ENCODE peak calls at places on chromosomes 13 and 19, in four cellular contexts. P is left lung, K is adrenal gland, R is A549. Y is an unnamed sample.

GRCh38 chr13:77952737-77953136 is 34.1 kb upstream of the EDNRB start:
- DNase-seq in P (no peak), K (no peak), R (no peak), Y (no peak)

GRCh38 chr13:94674609-94675348 is 37.6 kb downstream of the SOX21 start:
- DNase-seq in R (peak; percentile 66), P (no peak), K (peak; percentile 48), Y (peak; percentile 45)

GRCh38 chr13:100633461-100633860 is 41.1 kb downstream of the TMTC4 start:
- DNase-seq in P (no peak), R (peak; percentile 56), K (no peak), Y (no peak)

GRCh38 chr13:44276061-44276460 is 97.6 kb upstream of the SERP2 start:
- DNase-seq in R (no peak), K (no peak), P (no peak), Y (no peak)

GRCh38 chr13:30044932-30045331 is 194.5 kb upstream of the UBL3 start:
- DNase-seq in R (no peak), K (no peak), P (no peak), Y (no peak)

GRCh38 chr19:36638862-36639510 is 27.7 kb downstream of the ZNF461 start:
- DNase-seq in R (peak; percentile 48), K (no peak), P (no peak), Y (no peak)

GRCh38 chr13:111491021-111491420 is 170.6 kb downstream of the TEX29 start:
- DNase-seq in P (peak; percentile 37), R (no peak), K (no peak), Y (no peak)

GRCh38 chr19:53621885-53622710 is 9.7 kb upstream of the DPRX start:
- DNase-seq in P (no peak), K (peak; percentile 10), R (peak; percentile 66), Y (no peak)

GRCh38 chr13:69641773-69642172 is 465.9 kb upstream of the ATXN8OS start:
- DNase-seq in K (no peak), P (no peak), R (no peak), Y (no peak)

GRCh38 chr13:40137400-40137799 is 481.9 kb downstream of the COG6 start:
- DNase-seq in P (no peak), R (no peak), K (no peak), Y (no peak)

GRCh38 chr13:64234255-64234654 is 2818.6 kb upstream of the PCDH20 start:
- DNase-seq in P (no peak), K (no peak), R (no peak), Y (no peak)

GRCh38 chr19:30228726-30229523 is 143.3 kb upstream of the ZNF536 start:
- DNase-seq in K (peak; percentile 16), P (no peak), R (peak; percentile 26), Y (no peak)

GRCh38 chr19:53511933-53512374 is 26.0 kb upstream of the ZNF331 start:
- DNase-seq in R (peak; percentile 69), K (peak; percentile 61), P (no peak), Y (no peak)

GRCh38 chr13:33285420-33286124 is at the start of gene STARD13:
- DNase-seq in K (peak; percentile 97), R (peak; percentile 84), P (peak; percentile 86), Y (peak; percentile 96)

GRCh38 chr19:772730-773436 is 22.0 kb downstream of the MISP start:
- DNase-seq in R (peak; percentile 48), K (no peak), P (no peak), Y (no peak)
- TF ChIP-seq CTCF in R (no peak), K (no peak), P (no peak), Y (no peak)

GRCh38 chr19:4986471-4986888 is 17.6 kb downstream of the KDM4B start:
- DNase-seq in P (no peak), K (no peak), R (no peak), Y (no peak)

GRCh38 chr19:4984448-4984990 is 15.6 kb downstream of the KDM4B start:
- DNase-seq in K (no peak), P (peak; percentile 61), R (no peak), Y (no peak)

GRCh38 chr19:4987286-4987685 is 18.4 kb downstream of the KDM4B start:
- DNase-seq in P (no peak), K (peak; percentile 57), R (no peak), Y (no peak)

GRCh38 chr19:4985551-4985991 is 16.7 kb downstream of the KDM4B start:
- DNase-seq in K (no peak), R (no peak), P (no peak), Y (no peak)

DNA sequence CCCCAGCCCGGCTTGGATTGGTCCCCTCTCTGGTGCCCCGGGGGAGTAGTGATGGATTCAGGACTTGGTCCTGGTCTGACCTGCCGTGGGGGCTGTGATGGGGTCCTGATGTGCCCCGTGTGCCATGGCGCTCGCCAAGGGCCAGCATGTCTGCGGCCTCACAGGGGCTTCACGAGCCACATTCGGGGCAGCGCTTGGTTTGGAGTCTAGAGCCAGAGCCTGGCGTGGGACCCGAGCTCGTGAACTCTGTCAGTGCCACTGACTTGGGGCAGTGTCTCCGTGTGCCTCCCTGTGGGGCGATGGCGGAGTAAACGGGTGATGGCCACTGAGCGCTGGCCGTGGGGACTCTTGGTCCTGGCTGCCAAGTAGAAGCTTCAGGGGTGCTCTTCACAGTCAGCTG is 17.1 kb downstream of the KDM4B start:
- DNase-seq in P (no peak), K (no peak), R (no peak), Y (no peak)
- H3K27ac ChIP-seq in P (no peak overlapping the region), K (no peak overlapping the region), R (no peak overlapping the region), Y (no peak overlapping the region)

DNA sequence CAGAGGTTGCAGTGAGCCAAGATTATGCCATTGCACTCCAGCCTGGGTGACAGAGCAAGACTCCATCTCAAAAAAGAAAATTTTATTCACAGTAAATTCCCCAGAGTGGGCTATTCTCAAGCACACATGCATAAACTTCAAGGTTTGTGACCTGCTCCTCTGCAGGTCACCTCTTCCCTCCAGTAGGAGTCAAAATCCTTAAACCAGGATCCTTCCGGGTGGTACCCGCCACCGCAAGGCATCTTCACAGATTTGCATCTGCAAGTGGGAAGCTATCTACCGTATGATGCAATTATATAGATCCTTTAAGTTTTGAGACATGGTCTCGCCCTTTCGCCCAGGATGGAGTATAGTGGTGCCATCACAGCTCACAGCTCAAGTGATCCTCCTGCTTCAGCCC is 3.0 kb upstream of the ECH1 start:
- DNase-seq in P (no peak), R (no peak), K (no peak), Y (no peak)
- H3K4me1 ChIP-seq in P (peaks cover 7% of the 10 kb centered on the region), R (peaks cover 76% of the 10 kb centered on the region), K (peaks cover 65% of the 10 kb centered on the region), Y (no peaks in the 10 kb centered on the region)

GRCh38 chr19:58519087-58519354 is 589 bp downstream of the ZBTB45 start:
- DNase-seq in K (peak; percentile 73), R (peak; percentile 85), P (no peak), Y (peak; percentile 69)
- TF ChIP-seq CTCF in K (peak; percentile 78), R (no peak), P (peak; percentile 40), Y (peak; percentile 54)

DNA sequence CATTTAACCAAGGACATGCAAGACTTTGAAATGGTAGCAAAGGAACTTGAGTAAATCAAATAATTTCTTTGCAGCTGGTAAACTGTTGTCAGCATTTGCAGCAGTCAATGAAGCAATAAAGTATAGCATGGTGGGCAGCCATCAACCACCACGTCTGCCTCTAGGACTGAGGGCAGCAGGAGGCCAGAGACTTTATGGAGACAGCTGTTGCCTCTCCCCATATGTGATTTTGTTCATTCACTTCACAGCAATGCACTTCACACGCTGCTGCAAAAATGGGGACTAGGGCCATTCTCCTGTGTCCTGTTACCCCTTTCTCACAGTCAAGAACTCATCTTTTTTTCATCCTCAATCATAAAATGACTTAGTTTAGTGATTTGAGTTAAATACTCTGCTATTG is 51.3 kb upstream of the PCDH9 start:
- DNase-seq in P (no peak), R (no peak), K (no peak), Y (no peak)
- H3K27ac ChIP-seq in P (no peak overlapping the region), R (no peak overlapping the region), K (no peak overlapping the region), Y (no peak overlapping the region)

GRCh38 chr19:15324791-15325519 is 7.4 kb downstream of the BRD4 start:
- DNase-seq in R (no peak), P (peak; percentile 10), K (peak; percentile 73), Y (peak; percentile 61)

GRCh38 chr19:15320118-15320517 is 12.2 kb downstream of the BRD4 start:
- DNase-seq in K (no peak), P (no peak), R (no peak), Y (no peak)

GRCh38 chr19:15323496-15324235 is 8.7 kb downstream of the BRD4 start:
- DNase-seq in R (no peak), K (peak; percentile 74), P (no peak), Y (no peak)

GRCh38 chr19:15318241-15318691 is 14.1 kb downstream of the BRD4 start:
- DNase-seq in K (peak; percentile 38), P (no peak), R (no peak), Y (no peak)

GRCh38 chr19:15321739-15322138 is 10.6 kb downstream of the BRD4 start:
- DNase-seq in K (no peak), P (no peak), R (no peak), Y (no peak)
- H3K4me1 ChIP-seq in K (peaks cover 96% of the 10 kb centered on the region), P (peaks cover 75% of the 10 kb centered on the region), R (peaks cover 65% of the 10 kb centered on the region), Y (peaks cover 2% of the 10 kb centered on the region)

DNA sequence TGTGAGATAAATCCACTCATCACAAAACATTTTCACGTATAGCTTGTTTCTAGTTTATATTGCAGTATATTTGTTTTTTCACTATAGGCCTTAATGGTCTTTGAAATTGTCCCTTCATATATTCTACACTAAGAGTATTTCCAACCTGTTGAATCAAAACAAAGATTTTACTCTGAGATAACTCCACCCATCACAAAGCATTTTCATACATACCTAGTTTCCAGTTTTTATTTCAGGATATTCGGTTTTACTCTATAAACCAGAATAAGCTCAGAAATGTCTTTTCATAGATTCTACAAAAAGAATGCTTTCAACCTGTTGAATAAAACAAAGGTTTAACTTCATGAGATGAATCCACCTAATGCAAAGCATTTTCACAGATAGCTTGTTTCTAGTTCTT is 1528.7 kb downstream of the UQCRFS1 start:
- DNase-seq in P (no peak), K (no peak), R (no peak), Y (no peak)
- TF ChIP-seq CTCF in P (no peak), K (no peak), R (no peak), Y (no peak)

DNA sequence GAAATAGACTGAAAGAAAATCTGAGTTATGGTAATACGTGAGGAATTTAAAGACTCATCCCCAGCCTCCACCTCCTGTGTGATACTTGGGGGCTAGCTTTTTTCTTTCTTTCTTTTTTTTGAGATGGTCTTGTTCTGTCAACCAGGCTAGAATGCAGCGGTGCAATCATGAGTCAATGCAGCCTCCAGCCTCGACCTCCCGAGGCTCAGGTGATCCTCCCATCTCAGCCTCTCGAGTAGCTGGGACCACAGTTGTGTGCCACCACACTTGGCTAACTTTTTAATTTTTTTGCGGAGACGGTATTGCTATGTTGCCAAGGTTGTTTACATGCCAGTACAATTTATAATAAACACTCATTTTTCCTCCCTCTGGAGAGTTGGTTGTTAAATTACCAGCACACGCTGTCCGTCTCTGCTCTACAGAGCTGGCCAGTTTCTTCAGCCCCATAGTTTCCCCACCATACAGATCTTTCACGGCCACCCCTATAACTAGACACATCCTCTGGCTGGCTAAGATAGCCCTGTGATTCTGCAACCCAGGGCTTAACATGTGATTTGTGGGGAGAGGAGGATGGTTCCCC is 4.8 kb downstream of the TNFSF9 start:
- DNase-seq in R (no peak), P (no peak), K (no peak), Y (no peak)
- H3K27ac ChIP-seq in R (no peak overlapping the region), P (no peak overlapping the region), K (no peak overlapping the region), Y (no peak overlapping the region)

GRCh38 chr13:98198683-98199082 is 21.6 kb upstream of the RNF113B start:
- DNase-seq in R (no peak), P (no peak), K (no peak), Y (no peak)
- H3K4me1 ChIP-seq in R (peaks cover 3% of the 10 kb centered on the region), P (peaks cover 7% of the 10 kb centered on the region), K (peaks cover 18% of the 10 kb centered on the region), Y (peaks cover 8% of the 10 kb centered on the region)

Y was measured in right lobe of liver.